ENCODE peak calls at places on chromosomes 16 and 17, in nine cellular contexts. X is fibroblast of mammary gland; I is fibroblast of pulmonary artery; E is H7; Z is effector memory CD4-positive, alpha-beta T cell; T is lower lobe of right lung; B is breast epithelium; M is naive thymus-derived CD4-positive, alpha-beta T cell; H is skeletal muscle cell. L is an unnamed sample.
A peak's percentile ranks its signal among the peaks of the same experiment; 100 is the strongest.

GRCh38 chr17:72592242-72592966 is 471.6 kb downstream of the SOX9 start:
- DNase-seq in H (no peak), M (no peak), I (peak; percentile 85), X (peak; percentile 75), Z (peak; percentile 46), T (peak; percentile 78), E (peak; percentile 96), B (no peak), L (peak; percentile 73)

GRCh38 chr17:74478369-74479100 is 12.1 kb downstream of the CD300A start:
- DNase-seq in Z (no peak), E (peak; percentile 26), T (peak; percentile 45), M (peak; percentile 58), H (no peak), X (peak; percentile 30), I (no peak), B (no peak), L (no peak)

GRCh38 chr17:32350662-32351418 is 883 bp downstream of the ZNF207 start:
- DNase-seq in T (no peak), X (peak; percentile 70), B (no peak), M (peak; percentile 47), I (peak; percentile 82), H (no peak), Z (peak; percentile 34), E (no peak), L (peak; percentile 53)

GRCh38 chr16:48947371-48947713 is 334.3 kb downstream of the CBLN1 start:
- DNase-seq in M (no peak), T (no peak), H (no peak), E (no peak), I (no peak), B (no peak), X (no peak), Z (no peak), L (no peak)

GRCh38 chr16:54269461-54269860 is 17.1 kb downstream of the IRX3 start:
- DNase-seq in T (no peak), E (no peak), H (no peak), X (no peak), M (no peak), I (no peak), Z (no peak), B (no peak), L (no peak)

GRCh38 chr16:18933501-18933900 is 7.3 kb upstream of the SMG1 start:
- DNase-seq in M (no peak), B (no peak), X (no peak), I (no peak), E (no peak), T (no peak), H (no peak), Z (no peak), L (no peak)

GRCh38 chr17:37701424-37702020 is 43.3 kb downstream of the HNF1B start:
- DNase-seq in T (no peak), X (peak; percentile 18), Z (no peak), B (no peak), H (no peak), E (peak; percentile 81), I (peak; percentile 17), M (no peak), L (no peak)

GRCh38 chr17:45296003-45296832 is 20.6 kb downstream of the MAP3K14 start:
- DNase-seq in B (no peak), I (peak; percentile 63), X (peak; percentile 68), M (no peak), E (no peak), H (no peak), Z (no peak), T (peak; percentile 70), L (no peak)

GRCh38 chr16:89953671-89954406 is 5.3 kb downstream of the DEF8 start:
- DNase-seq in I (no peak), B (no peak), Z (no peak), E (no peak), X (no peak), M (no peak), H (no peak), T (no peak), L (no peak)

GRCh38 chr16:1256874-1257322 is 1.0 kb downstream of the TPSD1 start:
- DNase-seq in X (no peak), H (no peak), B (no peak), I (no peak), Z (no peak), M (no peak), E (no peak), T (no peak), L (no peak)

GRCh38 chr16:86555763-86556130 is 712 bp upstream of the MTHFSD start:
- DNase-seq in X (no peak), B (no peak), E (no peak), Z (no peak), I (no peak), T (no peak), H (no peak), M (no peak), L (no peak)

GRCh38 chr16:56625140-56625942 is at the start of gene MT1E:
- DNase-seq in H (peak; percentile 49), Z (no peak), B (peak; percentile 84), T (peak; percentile 88), M (peak; percentile 19), E (peak; percentile 85), X (peak; percentile 73), I (peak; percentile 82), L (peak; percentile 79)

GRCh38 chr16:75908718-75909117 is 182.4 kb upstream of the CPHXL start:
- DNase-seq in B (no peak), E (no peak), Z (no peak), M (no peak), X (no peak), H (no peak), T (no peak), I (no peak), L (no peak)

GRCh38 chr17:32320847-32321246 is 21.1 kb downstream of the C17orf75 start:
- DNase-seq in E (no peak), H (no peak), M (no peak), X (no peak), Z (no peak), B (no peak), I (no peak), T (no peak), L (no peak)

GRCh38 chr17:64418506-64419339 is 28.1 kb upstream of the PECAM1 start:
- DNase-seq in Z (no peak), E (peak; percentile 63), I (peak; percentile 88), B (no peak), T (no peak), H (peak; percentile 28), M (peak; percentile 58), X (peak; percentile 88), L (no peak)

GRCh38 chr17:64410750-64411490 is 20.3 kb upstream of the PECAM1 start:
- DNase-seq in B (no peak), E (peak; percentile 45), I (no peak), H (no peak), Z (no peak), X (no peak), T (no peak), M (no peak), L (no peak)

GRCh38 chr17:64413505-64413904 is 22.8 kb upstream of the PECAM1 start:
- DNase-seq in H (no peak), E (peak; percentile 16), B (no peak), X (no peak), T (no peak), Z (no peak), M (no peak), I (no peak), L (no peak)

GRCh38 chr17:64411999-64412771 is 21.5 kb upstream of the PECAM1 start:
- DNase-seq in M (no peak), B (no peak), H (no peak), T (peak; percentile 79), E (peak; percentile 82), X (peak; percentile 14), I (peak; percentile 76), Z (no peak), L (peak; percentile 88)

GRCh38 chr17:64412944-64413381 is 22.3 kb upstream of the PECAM1 start:
- DNase-seq in I (no peak), M (no peak), H (no peak), E (no peak), T (no peak), B (no peak), Z (no peak), X (no peak), L (peak; percentile 62)
- H3K4me3 ChIP-seq in I (no peak overlapping the region), M (no peak overlapping the region), H (no peak overlapping the region), E (no peak overlapping the region), T (peak overlapping the region; percentile 44), B (no peak overlapping the region), Z (no peak overlapping the region), X (no peak overlapping the region), L (no peak overlapping the region)

GRCh38 chr17:4944163-4944553 is 4.1 kb downstream of the RNF167 start:
- DNase-seq in T (no peak), M (peak; percentile 58), H (no peak), E (peak; percentile 51), B (no peak), Z (peak; percentile 33), I (no peak), X (no peak), L (no peak)

GRCh38 chr17:4945944-4946280 is 2.4 kb downstream of the PFN1 start:
- DNase-seq in I (no peak), H (no peak), E (peak; percentile 29), T (no peak), X (no peak), Z (no peak), M (no peak), B (no peak), L (no peak)

GRCh38 chr17:4945176-4945943 is 3.0 kb downstream of the PFN1 start:
- DNase-seq in I (peak; percentile 90), H (peak; percentile 66), B (peak; percentile 81), T (peak; percentile 77), M (no peak), E (peak; percentile 72), X (peak; percentile 94), Z (peak; percentile 56), L (peak; percentile 60)

GRCh38 chr17:4942760-4943508 is 2.9 kb downstream of the RNF167 start:
- DNase-seq in T (no peak), E (no peak), Z (no peak), H (no peak), M (no peak), X (peak; percentile 19), I (no peak), B (no peak), L (no peak)

GRCh38 chr17:4944554-4945175 is 3.7 kb downstream of the PFN1 start:
- DNase-seq in H (no peak), T (no peak), E (peak; percentile 31), B (no peak), M (no peak), Z (no peak), X (no peak), I (no peak), L (no peak)
- H3K4me3 ChIP-seq in H (no peak overlapping the region), T (peak overlapping the region; percentile 99), E (no peak overlapping the region), B (no peak overlapping the region), M (peak overlapping the region; percentile 56), Z (peak overlapping the region; percentile 46), X (peak overlapping the region; percentile 15), I (peak overlapping the region; percentile 21), L (no peak overlapping the region)

GRCh38 chr17:49035470-49036269 is 38.5 kb downstream of the IGF2BP1 start:
- DNase-seq in B (peak; percentile 65), I (peak; percentile 63), T (peak; percentile 47), E (peak; percentile 94), X (peak; percentile 54), Z (no peak), H (no peak), M (no peak), L (no peak)
- H3K4me3 ChIP-seq in B (peak overlapping the region; percentile 37), I (no peak overlapping the region), T (peak overlapping the region; percentile 10), E (no peak overlapping the region), X (peak overlapping the region; percentile 39), Z (no peak overlapping the region), H (no peak overlapping the region), M (no peak overlapping the region), L (no peak overlapping the region)

DNA sequence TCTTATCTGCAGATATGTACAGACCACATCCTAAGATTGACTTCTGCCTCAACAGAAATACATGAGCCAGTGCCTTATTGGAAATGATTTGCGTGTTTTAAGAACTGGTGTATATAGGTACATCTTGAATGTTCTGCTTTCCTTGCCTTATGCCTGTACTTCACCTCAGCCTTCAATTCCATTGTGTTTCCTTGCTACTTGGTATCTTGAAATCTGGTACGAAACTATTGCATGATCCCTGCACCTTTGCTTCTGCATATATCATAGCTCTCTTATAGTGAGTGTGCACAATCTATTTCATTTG is 1.5 kb downstream of the ATF7IP2 start:
- DNase-seq in X (no peak), T (no peak), Z (no peak), I (no peak), E (no peak), M (peak; percentile 12), B (no peak), H (no peak), L (no peak)
- H3K4me3 ChIP-seq in X (no peak overlapping the region), T (peak overlapping the region; percentile 66), Z (peak overlapping the region; percentile 91), I (peak overlapping the region; percentile 73), E (peak overlapping the region; percentile 82), M (peak overlapping the region; percentile 67), B (peak overlapping the region; percentile 62), H (peak overlapping the region; percentile 75), L (peak overlapping the region; percentile 66)